ENCODE peak calls at places on chromosomes 4 and X, in eight cellular contexts. One of them, this sample, is unnamed. For H3K9me3, the result is how much of the 10 kb centered on the place peaks cover.

GRCh38 chr4:169164669-169165415 is 105.9 kb downstream of the SH3RF1 start:
- DNase-seq in suprapubic skin: no peak
- DNase-seq in mesenchymal stem cell: peak
- DNase-seq in HCT116: no peak
- DNase-seq in CD4-positive, alpha-beta T cell: no peak
- DNase-seq in cardiac muscle cell: no peak
- DNase-seq in adrenal gland: no peak
- DNase-seq in SK-N-SH: no peak
- DNase-seq in this sample: no peak

GRCh38 chrX:85516131-85516530 is 136.7 kb upstream of the POF1B start:
- DNase-seq in HCT116: no peak
- DNase-seq in SK-N-SH: no peak
- DNase-seq in adrenal gland: no peak
- DNase-seq in CD4-positive, alpha-beta T cell: no peak
- DNase-seq in cardiac muscle cell: no peak
- DNase-seq in mesenchymal stem cell: no peak
- DNase-seq in suprapubic skin: no peak
- DNase-seq in this sample: no peak

GRCh38 chrX:23884427-23885024 is 23.2 kb downstream of the APOO start:
- DNase-seq in suprapubic skin: no peak
- DNase-seq in SK-N-SH: no peak
- DNase-seq in HCT116: no peak
- DNase-seq in cardiac muscle cell: no peak
- DNase-seq in adrenal gland: no peak
- DNase-seq in CD4-positive, alpha-beta T cell: no peak
- DNase-seq in mesenchymal stem cell: peak
- DNase-seq in this sample: no peak

GRCh38 chrX:41029332-41029731 is 55.9 kb upstream of the USP9X start:
- DNase-seq in suprapubic skin: no peak
- DNase-seq in mesenchymal stem cell: peak
- DNase-seq in HCT116: no peak
- DNase-seq in adrenal gland: no peak
- DNase-seq in cardiac muscle cell: no peak
- DNase-seq in CD4-positive, alpha-beta T cell: no peak
- DNase-seq in SK-N-SH: no peak
- DNase-seq in this sample: no peak

GRCh38 chr4:107283587-107284559 is 247.8 kb upstream of the DKK2 start:
- DNase-seq in cardiac muscle cell: no peak
- DNase-seq in suprapubic skin: no peak
- DNase-seq in SK-N-SH: peak
- DNase-seq in mesenchymal stem cell: peak
- DNase-seq in adrenal gland: no peak
- DNase-seq in HCT116: no peak
- DNase-seq in CD4-positive, alpha-beta T cell: no peak
- DNase-seq in this sample: no peak

GRCh38 chr4:139301821-139302611 is at the start of gene NDUFC1:
- DNase-seq in adrenal gland: peak
- DNase-seq in CD4-positive, alpha-beta T cell: peak
- DNase-seq in suprapubic skin: peak
- DNase-seq in mesenchymal stem cell: peak
- DNase-seq in cardiac muscle cell: peak
- DNase-seq in SK-N-SH: peak
- DNase-seq in HCT116: no peak
- DNase-seq in this sample: peak

GRCh38 chrX:46770817-46771163 is 11.9 kb upstream of the SLC9A7 start:
- DNase-seq in adrenal gland: no peak
- DNase-seq in cardiac muscle cell: no peak
- DNase-seq in HCT116: no peak
- DNase-seq in CD4-positive, alpha-beta T cell: no peak
- DNase-seq in suprapubic skin: no peak
- DNase-seq in mesenchymal stem cell: peak
- DNase-seq in SK-N-SH: no peak
- DNase-seq in this sample: no peak

GRCh38 chrX:96846841-96847240 is 36.9 kb upstream of the RPA4 start:
- DNase-seq in HCT116: no peak
- DNase-seq in SK-N-SH: no peak
- DNase-seq in mesenchymal stem cell: no peak
- DNase-seq in suprapubic skin: no peak
- DNase-seq in adrenal gland: no peak
- DNase-seq in cardiac muscle cell: no peak
- DNase-seq in CD4-positive, alpha-beta T cell: no peak
- DNase-seq in this sample: no peak

GRCh38 chr4:5366421-5366820 is 315.1 kb downstream of the STK32B start:
- DNase-seq in SK-N-SH: no peak
- DNase-seq in adrenal gland: no peak
- DNase-seq in cardiac muscle cell: no peak
- DNase-seq in suprapubic skin: no peak
- DNase-seq in mesenchymal stem cell: peak
- DNase-seq in HCT116: no peak
- DNase-seq in CD4-positive, alpha-beta T cell: no peak
- DNase-seq in this sample: no peak

GRCh38 chr4:141912831-141913230 is 276.4 kb downstream of the IL15 start:
- DNase-seq in mesenchymal stem cell: no peak
- DNase-seq in suprapubic skin: no peak
- DNase-seq in cardiac muscle cell: peak
- DNase-seq in adrenal gland: no peak
- DNase-seq in HCT116: no peak
- DNase-seq in CD4-positive, alpha-beta T cell: no peak
- DNase-seq in SK-N-SH: peak
- DNase-seq in this sample: no peak

GRCh38 chr4:7742807-7743158 is 196.9 kb downstream of the AFAP1 start:
- DNase-seq in suprapubic skin: no peak
- DNase-seq in cardiac muscle cell: no peak
- DNase-seq in HCT116: no peak
- DNase-seq in CD4-positive, alpha-beta T cell: no peak
- DNase-seq in mesenchymal stem cell: no peak
- DNase-seq in SK-N-SH: no peak
- DNase-seq in adrenal gland: no peak
- DNase-seq in this sample: no peak
- H3K27ac ChIP-seq in suprapubic skin: no peak
- H3K27ac ChIP-seq in cardiac muscle cell: no peak
- H3K27ac ChIP-seq in HCT116: no peak
- H3K27ac ChIP-seq in CD4-positive, alpha-beta T cell: no peak
- H3K27ac ChIP-seq in mesenchymal stem cell: no peak
- H3K27ac ChIP-seq in SK-N-SH: no peak
- H3K27ac ChIP-seq in adrenal gland: no peak
- H3K27ac ChIP-seq in this sample: no peak

GRCh38 chrX:6599230-6599629 is 64.3 kb upstream of the VCX3A start:
- DNase-seq in HCT116: no peak
- DNase-seq in CD4-positive, alpha-beta T cell: no peak
- DNase-seq in suprapubic skin: no peak
- DNase-seq in SK-N-SH: no peak
- DNase-seq in cardiac muscle cell: no peak
- DNase-seq in mesenchymal stem cell: no peak
- DNase-seq in adrenal gland: no peak
- DNase-seq in this sample: no peak
- H3K9me3 ChIP-seq in HCT116: under half
- H3K9me3 ChIP-seq in CD4-positive, alpha-beta T cell: under half
- H3K9me3 ChIP-seq in suprapubic skin: under half
- H3K9me3 ChIP-seq in SK-N-SH: under half
- H3K9me3 ChIP-seq in cardiac muscle cell: under half
- H3K9me3 ChIP-seq in mesenchymal stem cell: under half
- H3K9me3 ChIP-seq in adrenal gland: under half
- H3K9me3 ChIP-seq in this sample: under half

GRCh38 chr4:8241211-8241779 is 28.3 kb upstream of the HTRA3 start:
- DNase-seq in SK-N-SH: no peak
- DNase-seq in suprapubic skin: no peak
- DNase-seq in mesenchymal stem cell: no peak
- DNase-seq in HCT116: no peak
- DNase-seq in adrenal gland: no peak
- DNase-seq in cardiac muscle cell: no peak
- DNase-seq in CD4-positive, alpha-beta T cell: no peak
- DNase-seq in this sample: no peak

GRCh38 chr4:8244001-8244757 is 25.4 kb upstream of the HTRA3 start:
- DNase-seq in cardiac muscle cell: no peak
- DNase-seq in HCT116: no peak
- DNase-seq in SK-N-SH: no peak
- DNase-seq in adrenal gland: no peak
- DNase-seq in mesenchymal stem cell: no peak
- DNase-seq in CD4-positive, alpha-beta T cell: no peak
- DNase-seq in suprapubic skin: no peak
- DNase-seq in this sample: no peak

GRCh38 chr4:8244931-8245460 is 24.6 kb upstream of the HTRA3 start:
- DNase-seq in CD4-positive, alpha-beta T cell: no peak
- DNase-seq in suprapubic skin: no peak
- DNase-seq in adrenal gland: no peak
- DNase-seq in cardiac muscle cell: no peak
- DNase-seq in SK-N-SH: no peak
- DNase-seq in mesenchymal stem cell: no peak
- DNase-seq in HCT116: no peak
- DNase-seq in this sample: no peak

GRCh38 chr4:8241895-8242696 is 27.5 kb upstream of the HTRA3 start:
- DNase-seq in suprapubic skin: peak
- DNase-seq in SK-N-SH: peak
- DNase-seq in adrenal gland: peak
- DNase-seq in CD4-positive, alpha-beta T cell: peak
- DNase-seq in cardiac muscle cell: peak
- DNase-seq in mesenchymal stem cell: peak
- DNase-seq in HCT116: peak
- DNase-seq in this sample: peak

GRCh38 chr4:8242782-8243556 is 26.6 kb upstream of the HTRA3 start:
- DNase-seq in CD4-positive, alpha-beta T cell: no peak
- DNase-seq in HCT116: no peak
- DNase-seq in cardiac muscle cell: no peak
- DNase-seq in mesenchymal stem cell: no peak
- DNase-seq in suprapubic skin: no peak
- DNase-seq in SK-N-SH: no peak
- DNase-seq in adrenal gland: no peak
- DNase-seq in this sample: no peak
- H3K27ac ChIP-seq in CD4-positive, alpha-beta T cell: no peak
- H3K27ac ChIP-seq in HCT116: no peak
- H3K27ac ChIP-seq in cardiac muscle cell: peak
- H3K27ac ChIP-seq in mesenchymal stem cell: no peak
- H3K27ac ChIP-seq in suprapubic skin: peak
- H3K27ac ChIP-seq in SK-N-SH: no peak
- H3K27ac ChIP-seq in adrenal gland: no peak
- H3K27ac ChIP-seq in this sample: no peak

DNA sequence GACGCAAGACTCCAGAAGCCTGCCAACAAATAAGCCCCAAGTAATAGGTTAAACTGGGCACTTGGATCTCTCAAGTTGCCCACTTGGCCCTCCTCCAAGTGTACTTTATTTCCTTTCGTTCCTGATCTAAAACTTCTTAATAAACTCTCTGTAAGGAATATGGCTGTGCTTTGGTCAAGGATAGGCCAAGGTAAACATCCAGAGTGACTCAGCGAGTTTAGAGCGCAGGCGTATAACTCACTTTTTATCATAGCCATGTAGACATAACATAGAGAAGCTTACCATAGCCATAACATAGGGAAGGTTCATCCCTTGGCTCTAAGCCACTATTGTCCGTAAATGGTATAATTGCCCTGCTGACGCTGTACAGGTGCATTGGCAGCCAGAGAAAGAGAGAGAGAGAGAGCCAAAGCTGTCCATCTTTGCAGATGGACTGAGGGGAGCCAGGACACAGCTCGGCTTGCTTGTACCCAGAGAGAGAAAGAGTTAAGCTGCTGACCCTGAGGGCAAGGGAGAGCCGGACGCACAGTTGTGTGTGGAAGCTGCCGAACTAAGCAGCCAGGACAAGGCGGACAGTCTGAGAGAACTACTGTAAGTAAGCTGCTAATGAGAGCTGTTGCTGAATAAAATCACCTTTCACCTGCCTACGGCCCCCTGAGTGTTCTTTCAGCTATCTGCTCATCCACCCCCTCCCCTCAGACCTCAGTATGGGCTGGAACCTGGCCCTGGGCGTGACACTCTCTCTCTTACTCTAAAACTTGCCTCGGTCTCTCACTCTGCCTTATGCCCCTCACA is 1.8 kb downstream of the TLR1 start:
- DNase-seq in suprapubic skin: no peak
- DNase-seq in mesenchymal stem cell: no peak
- DNase-seq in HCT116: no peak
- DNase-seq in CD4-positive, alpha-beta T cell: no peak
- DNase-seq in adrenal gland: no peak
- DNase-seq in SK-N-SH: no peak
- DNase-seq in cardiac muscle cell: no peak
- DNase-seq in this sample: no peak
- H3K9me3 ChIP-seq in suprapubic skin: under half
- H3K9me3 ChIP-seq in mesenchymal stem cell: under half
- H3K9me3 ChIP-seq in HCT116: under half
- H3K9me3 ChIP-seq in CD4-positive, alpha-beta T cell: half or more
- H3K9me3 ChIP-seq in adrenal gland: under half
- H3K9me3 ChIP-seq in SK-N-SH: under half
- H3K9me3 ChIP-seq in cardiac muscle cell: under half
- H3K9me3 ChIP-seq in this sample: under half

GRCh38 chrX:11305641-11306040 is 12.4 kb downstream of the AMELX start:
- DNase-seq in suprapubic skin: no peak
- DNase-seq in adrenal gland: no peak
- DNase-seq in cardiac muscle cell: no peak
- DNase-seq in HCT116: no peak
- DNase-seq in SK-N-SH: no peak
- DNase-seq in CD4-positive, alpha-beta T cell: no peak
- DNase-seq in mesenchymal stem cell: no peak
- DNase-seq in this sample: no peak

GRCh38 chrX:11309220-11309619 is 16.0 kb downstream of the AMELX start:
- DNase-seq in SK-N-SH: no peak
- DNase-seq in mesenchymal stem cell: peak
- DNase-seq in adrenal gland: no peak
- DNase-seq in HCT116: no peak
- DNase-seq in cardiac muscle cell: no peak
- DNase-seq in suprapubic skin: no peak
- DNase-seq in CD4-positive, alpha-beta T cell: no peak
- DNase-seq in this sample: no peak

GRCh38 chrX:11304829-11305228 is 11.6 kb downstream of the AMELX start:
- DNase-seq in mesenchymal stem cell: no peak
- DNase-seq in suprapubic skin: no peak
- DNase-seq in CD4-positive, alpha-beta T cell: no peak
- DNase-seq in cardiac muscle cell: no peak
- DNase-seq in SK-N-SH: no peak
- DNase-seq in adrenal gland: no peak
- DNase-seq in HCT116: no peak
- DNase-seq in this sample: no peak
- H3K27ac ChIP-seq in mesenchymal stem cell: no peak
- H3K27ac ChIP-seq in suprapubic skin: no peak
- H3K27ac ChIP-seq in CD4-positive, alpha-beta T cell: no peak
- H3K27ac ChIP-seq in cardiac muscle cell: no peak
- H3K27ac ChIP-seq in SK-N-SH: no peak
- H3K27ac ChIP-seq in adrenal gland: no peak
- H3K27ac ChIP-seq in HCT116: no peak
- H3K27ac ChIP-seq in this sample: no peak

This sample was measured in CD4-positive, CD25-positive, alpha-beta regulatory T cell.